ENCODE peak calls at places on chromosomes 5 and 9, in six cellular contexts. One of them, this sample, is unnamed.

GRCh38 chr9:126474786-126475485 is 138.8 kb upstream of the LMX1B start:
- DNase-seq in endothelial cell: no peak
- DNase-seq in spleen: no peak
- DNase-seq in SW480: no peak
- DNase-seq in IMR-90: peak
- DNase-seq in amniotic stem cell: peak
- DNase-seq in this sample: no peak

GRCh38 chr9:114282104-114282485 is 40.8 kb upstream of the ORM1 start:
- DNase-seq in spleen: peak
- DNase-seq in amniotic stem cell: no peak
- DNase-seq in IMR-90: no peak
- DNase-seq in SW480: no peak
- DNase-seq in endothelial cell: no peak
- DNase-seq in this sample: peak

GRCh38 chr9:84261082-84261746 is 79.3 kb downstream of the SLC28A3 start:
- DNase-seq in spleen: peak
- DNase-seq in amniotic stem cell: peak
- DNase-seq in endothelial cell: peak
- DNase-seq in SW480: peak
- DNase-seq in IMR-90: peak
- DNase-seq in this sample: peak

GRCh38 chr5:176176231-176176630 is 62.0 kb upstream of the SIMC1 start:
- DNase-seq in amniotic stem cell: no peak
- DNase-seq in IMR-90: no peak
- DNase-seq in SW480: no peak
- DNase-seq in endothelial cell: no peak
- DNase-seq in spleen: no peak
- DNase-seq in this sample: no peak

GRCh38 chr5:12743582-12743981 is 839.3 kb upstream of the CTNND2 start:
- DNase-seq in SW480: no peak
- DNase-seq in amniotic stem cell: no peak
- DNase-seq in spleen: no peak
- DNase-seq in IMR-90: no peak
- DNase-seq in endothelial cell: no peak
- DNase-seq in this sample: no peak

GRCh38 chr9:128429505-128430086 is 8.9 kb downstream of the CERCAM start:
- DNase-seq in SW480: no peak
- DNase-seq in endothelial cell: no peak
- DNase-seq in IMR-90: no peak
- DNase-seq in spleen: no peak
- DNase-seq in amniotic stem cell: no peak
- DNase-seq in this sample: no peak

GRCh38 chr5:139733698-139734491 is 61.7 kb upstream of the PSD2 start:
- DNase-seq in endothelial cell: no peak
- DNase-seq in SW480: peak
- DNase-seq in amniotic stem cell: no peak
- DNase-seq in spleen: no peak
- DNase-seq in IMR-90: no peak
- DNase-seq in this sample: no peak

GRCh38 chr5:110736763-110737162 is 2.0 kb upstream of the SLC25A46 start:
- DNase-seq in IMR-90: no peak
- DNase-seq in SW480: no peak
- DNase-seq in endothelial cell: no peak
- DNase-seq in spleen: no peak
- DNase-seq in amniotic stem cell: no peak
- DNase-seq in this sample: no peak

GRCh38 chr9:110427497-110428104 is 89.9 kb upstream of the TXNDC8 start:
- DNase-seq in amniotic stem cell: no peak
- DNase-seq in IMR-90: peak
- DNase-seq in endothelial cell: peak
- DNase-seq in spleen: no peak
- DNase-seq in SW480: peak
- DNase-seq in this sample: no peak

GRCh38 chr9:120715331-120715924 is 1.2 kb upstream of the MEGF9 start:
- DNase-seq in SW480: no peak
- DNase-seq in IMR-90: peak
- DNase-seq in spleen: peak
- DNase-seq in endothelial cell: no peak
- DNase-seq in amniotic stem cell: no peak
- DNase-seq in this sample: peak

GRCh38 chr5:157870837-157871834 is 12.2 kb upstream of the CLINT1 start:
- DNase-seq in SW480: peak
- DNase-seq in amniotic stem cell: peak
- DNase-seq in IMR-90: peak
- DNase-seq in endothelial cell: no peak
- DNase-seq in spleen: no peak
- DNase-seq in this sample: no peak

GRCh38 chr5:31492824-31493223 is 39.1 kb downstream of the DROSHA start:
- DNase-seq in IMR-90: peak
- DNase-seq in endothelial cell: no peak
- DNase-seq in SW480: no peak
- DNase-seq in amniotic stem cell: no peak
- DNase-seq in spleen: no peak
- DNase-seq in this sample: no peak

GRCh38 chr5:153835891-153836515 is 202.7 kb downstream of the FAM114A2 start:
- DNase-seq in spleen: no peak
- DNase-seq in SW480: no peak
- DNase-seq in endothelial cell: no peak
- DNase-seq in amniotic stem cell: no peak
- DNase-seq in IMR-90: no peak
- DNase-seq in this sample: no peak

GRCh38 chr9:13431137-13431536 is 151.6 kb upstream of the MPDZ start:
- DNase-seq in IMR-90: no peak
- DNase-seq in spleen: no peak
- DNase-seq in SW480: no peak
- DNase-seq in amniotic stem cell: no peak
- DNase-seq in endothelial cell: no peak
- DNase-seq in this sample: no peak

GRCh38 chr9:16131269-16131668 is 578.4 kb downstream of the CCDC171 start:
- DNase-seq in endothelial cell: peak
- DNase-seq in spleen: no peak
- DNase-seq in IMR-90: peak
- DNase-seq in SW480: no peak
- DNase-seq in amniotic stem cell: no peak
- DNase-seq in this sample: no peak

GRCh38 chr5:160087244-160087643 is 32.0 kb downstream of the PWWP2A start:
- DNase-seq in IMR-90: no peak
- DNase-seq in endothelial cell: no peak
- DNase-seq in spleen: no peak
- DNase-seq in SW480: no peak
- DNase-seq in amniotic stem cell: no peak
- DNase-seq in this sample: no peak

GRCh38 chr5:59789197-59789596 is 104.3 kb downstream of the PDE4D start:
- DNase-seq in spleen: no peak
- DNase-seq in IMR-90: no peak
- DNase-seq in SW480: no peak
- DNase-seq in endothelial cell: no peak
- DNase-seq in amniotic stem cell: no peak
- DNase-seq in this sample: no peak

GRCh38 chr5:42851441-42851840 is 39.7 kb upstream of the SELENOP start:
- DNase-seq in amniotic stem cell: no peak
- DNase-seq in spleen: no peak
- DNase-seq in SW480: no peak
- DNase-seq in endothelial cell: no peak
- DNase-seq in IMR-90: no peak
- DNase-seq in this sample: no peak

This sample was measured in suprapubic skin.